ENCODE peak calls at places on chromosome 7, in six cellular contexts. One of them, this sample, is unnamed.

GRCh38 chr7:81577642-81578349 is 192.1 kb downstream of the HGF start:
- DNase-seq in H9: no peak
- DNase-seq in H1: no peak
- DNase-seq in neuronal stem cell: no peak
- DNase-seq in IMR-90: no peak
- DNase-seq in mesendoderm: no peak
- DNase-seq in this sample: no peak

GRCh38 chr7:144936314-144936713 is 100.5 kb upstream of the TPK1 start:
- DNase-seq in IMR-90: no peak
- DNase-seq in H9: no peak
- DNase-seq in mesendoderm: no peak
- DNase-seq in neuronal stem cell: no peak
- DNase-seq in H1: no peak
- DNase-seq in this sample: no peak

GRCh38 chr7:12052211-12052610 is 158.9 kb upstream of the TMEM106B start:
- DNase-seq in H1: no peak
- DNase-seq in H9: no peak
- DNase-seq in mesendoderm: no peak
- DNase-seq in IMR-90: no peak
- DNase-seq in neuronal stem cell: no peak
- DNase-seq in this sample: no peak

GRCh38 chr7:48497521-48497920 is 326.3 kb downstream of the ABCA13 start:
- DNase-seq in mesendoderm: no peak
- DNase-seq in H9: no peak
- DNase-seq in H1: no peak
- DNase-seq in neuronal stem cell: no peak
- DNase-seq in IMR-90: no peak
- DNase-seq in this sample: no peak

GRCh38 chr7:16803881-16804673 is 722 bp downstream of the AGR2 start:
- DNase-seq in neuronal stem cell: no peak
- DNase-seq in mesendoderm: no peak
- DNase-seq in H9: no peak
- DNase-seq in H1: no peak
- DNase-seq in IMR-90: peak
- DNase-seq in this sample: peak

GRCh38 chr7:95012001-95012400 is 104.6 kb downstream of the PPP1R9A start:
- DNase-seq in neuronal stem cell: no peak
- DNase-seq in H1: no peak
- DNase-seq in mesendoderm: no peak
- DNase-seq in H9: no peak
- DNase-seq in IMR-90: no peak
- DNase-seq in this sample: no peak

GRCh38 chr7:94907420-94908203 is at the start of gene PPP1R9A:
- DNase-seq in H9: peak
- DNase-seq in neuronal stem cell: peak
- DNase-seq in mesendoderm: peak
- DNase-seq in H1: peak
- DNase-seq in IMR-90: no peak
- DNase-seq in this sample: peak

GRCh38 chr7:144565586-144565985 is 162.1 kb upstream of the NOBOX start:
- DNase-seq in H1: no peak
- DNase-seq in IMR-90: no peak
- DNase-seq in mesendoderm: no peak
- DNase-seq in neuronal stem cell: no peak
- DNase-seq in H9: no peak
- DNase-seq in this sample: no peak

GRCh38 chr7:142482899-142483658 is 225.2 kb upstream of the PRSS58 start:
- DNase-seq in H9: peak
- DNase-seq in neuronal stem cell: no peak
- DNase-seq in IMR-90: peak
- DNase-seq in H1: peak
- DNase-seq in mesendoderm: peak
- DNase-seq in this sample: peak

DNA sequence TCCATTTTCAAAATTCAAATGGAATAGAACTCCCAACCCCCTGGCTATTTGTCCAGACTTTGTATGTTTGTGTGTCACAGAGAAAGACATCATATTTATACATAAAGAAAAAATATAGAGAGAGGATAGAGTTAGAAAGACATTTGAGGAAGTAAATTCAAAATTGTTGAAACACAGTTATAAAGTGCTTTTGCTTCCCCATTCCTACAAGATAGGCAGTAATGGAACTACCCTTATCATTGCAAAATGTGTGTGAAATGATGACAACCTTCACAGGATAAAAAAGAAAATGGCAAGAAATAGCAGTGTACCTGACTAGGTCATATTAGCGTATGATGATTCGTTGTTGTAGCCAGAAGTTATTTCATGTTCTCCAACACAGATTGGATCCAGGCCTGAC is 63.1 kb downstream of the FZD1 start:
- DNase-seq in neuronal stem cell: no peak
- DNase-seq in H1: no peak
- DNase-seq in mesendoderm: no peak
- DNase-seq in IMR-90: no peak
- DNase-seq in H9: no peak
- DNase-seq in this sample: no peak
- H3K23ac ChIP-seq in neuronal stem cell: no peak
- H3K23ac ChIP-seq in H1: no peak
- H3K23ac ChIP-seq in mesendoderm: no peak
- H3K23ac ChIP-seq in IMR-90: no peak
- H3K23ac ChIP-seq in H9: no peak
- H3K23ac ChIP-seq in this sample: no peak

GRCh38 chr7:101377189-101377736 is 14.6 kb downstream of the COL26A1 start:
- DNase-seq in H1: no peak
- DNase-seq in neuronal stem cell: no peak
- DNase-seq in mesendoderm: peak
- DNase-seq in H9: no peak
- DNase-seq in IMR-90: no peak
- DNase-seq in this sample: no peak

GRCh38 chr7:101382937-101383336 is 20.3 kb downstream of the COL26A1 start:
- DNase-seq in neuronal stem cell: no peak
- DNase-seq in H9: no peak
- DNase-seq in H1: no peak
- DNase-seq in mesendoderm: no peak
- DNase-seq in IMR-90: no peak
- DNase-seq in this sample: no peak

GRCh38 chr7:101381549-101381948 is 18.9 kb downstream of the COL26A1 start:
- DNase-seq in H9: no peak
- DNase-seq in H1: no peak
- DNase-seq in IMR-90: no peak
- DNase-seq in neuronal stem cell: no peak
- DNase-seq in mesendoderm: no peak
- DNase-seq in this sample: no peak

GRCh38 chr7:101378808-101379207 is 16.1 kb downstream of the COL26A1 start:
- DNase-seq in H9: peak
- DNase-seq in neuronal stem cell: peak
- DNase-seq in mesendoderm: peak
- DNase-seq in H1: peak
- DNase-seq in IMR-90: no peak
- DNase-seq in this sample: peak

DNA sequence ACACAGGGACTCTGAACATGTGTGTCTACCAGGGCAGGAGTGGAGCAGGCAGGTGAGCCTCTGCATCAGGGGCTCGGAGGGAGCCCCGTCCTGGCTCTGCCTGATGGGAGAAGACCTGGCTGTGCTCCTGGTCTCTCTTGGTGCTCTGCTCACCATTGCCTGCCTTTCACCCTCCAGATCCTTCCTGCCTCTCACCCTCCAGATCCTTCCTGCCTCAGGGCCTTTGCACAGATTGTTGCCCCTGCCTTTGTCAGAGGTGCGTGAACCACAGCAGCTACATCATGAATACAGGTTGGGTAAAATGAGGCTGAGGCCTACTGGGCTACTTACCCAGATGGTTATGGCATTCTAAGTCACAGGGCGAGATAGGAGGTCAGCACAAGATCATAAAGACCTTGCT is 16.6 kb downstream of the COL26A1 start:
- DNase-seq in H1: no peak
- DNase-seq in mesendoderm: no peak
- DNase-seq in neuronal stem cell: no peak
- DNase-seq in H9: no peak
- DNase-seq in IMR-90: no peak
- DNase-seq in this sample: no peak
- H4K8ac ChIP-seq in H1: no peak
- H4K8ac ChIP-seq in mesendoderm: no peak
- H4K8ac ChIP-seq in neuronal stem cell: no peak
- H4K8ac ChIP-seq in H9: no peak
- H4K8ac ChIP-seq in IMR-90: no peak
- H4K8ac ChIP-seq in this sample: no peak

DNA sequence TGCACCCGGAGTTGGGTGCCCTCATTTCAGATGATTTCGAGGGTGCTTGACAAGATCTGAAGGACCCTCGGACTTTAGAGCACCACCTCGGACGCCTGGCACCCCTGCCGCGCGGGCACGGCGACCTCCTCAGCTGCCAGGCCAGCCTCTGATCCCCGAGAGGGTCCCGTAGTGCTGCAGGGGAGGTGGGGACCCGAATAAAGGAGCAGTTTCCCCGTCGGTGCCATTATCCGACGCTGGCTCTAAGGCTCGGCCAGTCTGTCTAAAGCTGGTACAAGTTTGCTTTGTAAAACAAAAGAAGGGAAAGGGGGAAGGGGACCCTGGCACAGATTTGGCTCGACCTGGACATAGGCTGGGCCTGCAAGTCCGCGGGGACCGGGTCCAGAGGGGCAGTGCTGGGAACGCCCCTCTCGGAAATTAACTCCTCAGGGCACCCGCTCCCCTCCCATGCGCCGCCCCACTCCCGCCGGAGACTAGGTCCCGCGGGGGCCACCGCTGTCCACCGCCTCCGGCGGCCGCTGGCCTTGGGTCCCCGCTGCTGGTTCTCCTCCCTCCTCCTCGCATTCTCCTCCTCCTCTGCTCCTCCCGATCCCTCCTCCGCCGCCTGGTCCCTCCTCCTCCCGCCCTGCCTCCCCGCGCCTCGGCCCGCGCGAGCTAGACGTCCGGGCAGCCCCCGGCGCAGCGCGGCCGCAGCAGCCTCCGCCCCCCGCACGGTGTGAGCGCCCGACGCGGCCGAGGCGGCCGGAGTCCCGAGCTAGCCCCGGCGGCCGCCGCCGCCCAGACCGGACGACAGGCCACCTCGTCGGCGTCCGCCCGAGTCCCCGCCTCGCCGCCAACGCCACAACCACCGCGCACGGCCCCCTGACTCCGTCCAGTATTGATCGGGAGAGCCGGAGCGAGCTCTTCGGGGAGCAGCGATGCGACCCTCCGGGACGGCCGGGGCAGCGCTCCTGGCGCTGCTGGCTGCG is at the start of gene EGFR:
- DNase-seq in IMR-90: peak
- DNase-seq in neuronal stem cell: peak
- DNase-seq in mesendoderm: peak
- DNase-seq in H9: peak
- DNase-seq in H1: peak
- DNase-seq in this sample: peak
- H3K23ac ChIP-seq in IMR-90: peak
- H3K23ac ChIP-seq in neuronal stem cell: no peak
- H3K23ac ChIP-seq in mesendoderm: no peak
- H3K23ac ChIP-seq in H9: no peak
- H3K23ac ChIP-seq in H1: no peak
- H3K23ac ChIP-seq in this sample: peak

GRCh38 chr7:128729489-128729888 is 9.7 kb upstream of the CALU start:
- DNase-seq in IMR-90: no peak
- DNase-seq in H1: no peak
- DNase-seq in mesendoderm: no peak
- DNase-seq in neuronal stem cell: no peak
- DNase-seq in H9: no peak
- DNase-seq in this sample: no peak
- H4K8ac ChIP-seq in IMR-90: no peak
- H4K8ac ChIP-seq in H1: no peak
- H4K8ac ChIP-seq in mesendoderm: no peak
- H4K8ac ChIP-seq in neuronal stem cell: no peak
- H4K8ac ChIP-seq in H9: no peak
- H4K8ac ChIP-seq in this sample: no peak

GRCh38 chr7:4017081-4017480 is 665.0 kb upstream of the FOXK1 start:
- DNase-seq in neuronal stem cell: no peak
- DNase-seq in mesendoderm: no peak
- DNase-seq in IMR-90: no peak
- DNase-seq in H9: no peak
- DNase-seq in H1: no peak
- DNase-seq in this sample: no peak

GRCh38 chr7:4017785-4018184 is 664.3 kb upstream of the FOXK1 start:
- DNase-seq in H1: no peak
- DNase-seq in mesendoderm: no peak
- DNase-seq in IMR-90: no peak
- DNase-seq in neuronal stem cell: no peak
- DNase-seq in H9: no peak
- DNase-seq in this sample: no peak

GRCh38 chr7:4021413-4021812 is 660.7 kb upstream of the FOXK1 start:
- DNase-seq in H9: no peak
- DNase-seq in neuronal stem cell: no peak
- DNase-seq in H1: no peak
- DNase-seq in IMR-90: no peak
- DNase-seq in mesendoderm: no peak
- DNase-seq in this sample: no peak

GRCh38 chr7:4018917-4019316 is 663.2 kb upstream of the FOXK1 start:
- DNase-seq in H1: no peak
- DNase-seq in neuronal stem cell: no peak
- DNase-seq in IMR-90: no peak
- DNase-seq in H9: no peak
- DNase-seq in mesendoderm: no peak
- DNase-seq in this sample: no peak

GRCh38 chr7:4020086-4020485 is 662.0 kb upstream of the FOXK1 start:
- DNase-seq in mesendoderm: no peak
- DNase-seq in IMR-90: no peak
- DNase-seq in H1: no peak
- DNase-seq in H9: no peak
- DNase-seq in neuronal stem cell: no peak
- DNase-seq in this sample: no peak
- H3K23ac ChIP-seq in mesendoderm: no peak
- H3K23ac ChIP-seq in IMR-90: no peak
- H3K23ac ChIP-seq in H1: no peak
- H3K23ac ChIP-seq in H9: no peak
- H3K23ac ChIP-seq in neuronal stem cell: no peak
- H3K23ac ChIP-seq in this sample: no peak

GRCh38 chr7:73831656-73832579 is 1.1 kb downstream of the CLDN4 start:
- DNase-seq in neuronal stem cell: no peak
- DNase-seq in mesendoderm: peak
- DNase-seq in IMR-90: no peak
- DNase-seq in H1: peak
- DNase-seq in H9: peak
- DNase-seq in this sample: no peak

GRCh38 chr7:73829505-73829904 is 1.3 kb upstream of the CLDN4 start:
- DNase-seq in H9: no peak
- DNase-seq in neuronal stem cell: no peak
- DNase-seq in IMR-90: no peak
- DNase-seq in mesendoderm: peak
- DNase-seq in H1: no peak
- DNase-seq in this sample: no peak

GRCh38 chr7:73829921-73830617 is 727 bp upstream of the CLDN4 start:
- DNase-seq in IMR-90: no peak
- DNase-seq in mesendoderm: no peak
- DNase-seq in H1: no peak
- DNase-seq in neuronal stem cell: no peak
- DNase-seq in H9: no peak
- DNase-seq in this sample: no peak

GRCh38 chr7:73830618-73830871 is 251 bp upstream of the CLDN4 start:
- DNase-seq in H1: no peak
- DNase-seq in IMR-90: peak
- DNase-seq in mesendoderm: no peak
- DNase-seq in neuronal stem cell: no peak
- DNase-seq in H9: no peak
- DNase-seq in this sample: peak

GRCh38 chr7:73830872-73831655 is at the start of gene CLDN4:
- DNase-seq in mesendoderm: peak
- DNase-seq in H1: peak
- DNase-seq in H9: peak
- DNase-seq in neuronal stem cell: peak
- DNase-seq in IMR-90: no peak
- DNase-seq in this sample: no peak
- H4K8ac ChIP-seq in mesendoderm: no peak
- H4K8ac ChIP-seq in H1: peak
- H4K8ac ChIP-seq in H9: no peak
- H4K8ac ChIP-seq in neuronal stem cell: peak
- H4K8ac ChIP-seq in IMR-90: peak
- H4K8ac ChIP-seq in this sample: peak

GRCh38 chr7:158323741-158324396 is 263.8 kb downstream of the PTPRN2 start:
- DNase-seq in H1: peak
- DNase-seq in H9: peak
- DNase-seq in IMR-90: no peak
- DNase-seq in neuronal stem cell: no peak
- DNase-seq in mesendoderm: no peak
- DNase-seq in this sample: no peak
- H3K23ac ChIP-seq in H1: no peak
- H3K23ac ChIP-seq in H9: no peak
- H3K23ac ChIP-seq in IMR-90: no peak
- H3K23ac ChIP-seq in neuronal stem cell: no peak
- H3K23ac ChIP-seq in mesendoderm: no peak
- H3K23ac ChIP-seq in this sample: no peak